ENCODE peak calls at places on chromosomes 2 and 18, in ten cellular contexts. S, C, W, M, Z, P, Q, V, R and E are unnamed samples.

GRCh38 chr2:15732341-15733077 is 140.8 kb downstream of the DDX1 start:
- DNase-seq in Q (no peak), W (peak; percentile 76), S (no peak), V (no peak), M (no peak), R (no peak), C (no peak), P (no peak), Z (no peak), E (no peak)

GRCh38 chr2:233264667-233265066 is 13.2 kb downstream of the ATG16L1 start:
- DNase-seq in Q (no peak), M (no peak), P (no peak), C (no peak), R (no peak), S (no peak), W (no peak), V (no peak), Z (no peak), E (no peak)

GRCh38 chr2:71610671-71611070 is 157.3 kb downstream of the DYSF start:
- DNase-seq in W (no peak), R (no peak), Z (peak; percentile 4), C (no peak), S (no peak), M (no peak), P (no peak), V (no peak), Q (no peak), E (peak; percentile 75)

GRCh38 chr2:55087501-55087900 is 37.2 kb upstream of the RTN4 start:
- DNase-seq in Z (no peak), V (no peak), W (no peak), R (no peak), M (no peak), P (no peak), S (no peak), C (no peak), Q (no peak), E (no peak)

GRCh38 chr18:51028201-51028805 is 1.7 kb upstream of the SMAD4 start:
- DNase-seq in W (peak; percentile 67), S (no peak), M (peak; percentile 72), P (no peak), Z (no peak), Q (peak; percentile 50), V (peak; percentile 29), C (no peak), R (no peak), E (no peak)

GRCh38 chr18:48376406-48376805 is 32.8 kb downstream of the ZBTB7C start:
- DNase-seq in Z (no peak), P (no peak), W (no peak), S (peak; percentile 71), M (no peak), C (no peak), Q (no peak), R (no peak), V (no peak), E (no peak)

GRCh38 chr18:74870950-74871349 is 273.3 kb downstream of the ZNF407 start:
- DNase-seq in V (no peak), C (no peak), Q (no peak), M (no peak), W (no peak), S (no peak), Z (no peak), P (no peak), R (no peak), E (no peak)

GRCh38 chr2:151258121-151258520 is 3.5 kb downstream of the RBM43 start:
- DNase-seq in V (peak; percentile 85), M (peak; percentile 83), Q (peak; percentile 91), P (no peak), Z (no peak), S (no peak), R (no peak), C (peak; percentile 57), W (no peak), E (no peak)

GRCh38 chr2:129923265-129924141 is 56.0 kb upstream of the RAB6C start:
- DNase-seq in C (no peak), W (peak; percentile 28), P (no peak), Q (peak; percentile 37), R (peak; percentile 9), S (peak; percentile 84), Z (peak; percentile 55), V (peak; percentile 51), M (peak; percentile 43), E (peak; percentile 82)

GRCh38 chr2:222364280-222364895 is 60.0 kb upstream of the SGPP2 start:
- DNase-seq in M (peak; percentile 42), R (no peak), S (no peak), P (no peak), Q (no peak), C (no peak), Z (no peak), W (no peak), V (no peak), E (no peak)

GRCh38 chr18:137327-137726 is 21.0 kb upstream of the USP14 start:
- DNase-seq in R (no peak), S (no peak), W (no peak), C (no peak), Z (no peak), V (no peak), Q (no peak), M (no peak), P (no peak), E (no peak)

GRCh38 chr2:61785583-61785982 is 68.3 kb downstream of the FAM161A start:
- DNase-seq in M (no peak), W (no peak), V (no peak), C (no peak), Q (no peak), S (no peak), Z (no peak), P (no peak), R (no peak), E (no peak)

GRCh38 chr2:61784643-61785042 is 69.2 kb downstream of the FAM161A start:
- DNase-seq in Q (no peak), P (no peak), W (no peak), R (no peak), M (no peak), Z (no peak), S (no peak), V (no peak), C (no peak), E (no peak)

GRCh38 chr2:61787941-61788340 is 65.9 kb downstream of the FAM161A start:
- DNase-seq in C (no peak), P (no peak), S (no peak), V (no peak), M (no peak), Z (no peak), R (no peak), Q (no peak), W (no peak), E (no peak)

GRCh38 chr2:61789807-61790602 is 63.9 kb downstream of the FAM161A start:
- DNase-seq in W (no peak), P (no peak), C (no peak), Q (no peak), Z (no peak), S (no peak), V (no peak), R (no peak), M (no peak), E (no peak)

GRCh38 chr2:61786876-61787275 is 67.0 kb downstream of the FAM161A start:
- DNase-seq in S (no peak), V (no peak), M (no peak), R (no peak), C (no peak), P (no peak), Q (no peak), Z (no peak), W (no peak), E (no peak)
- TF ChIP-seq CTCF in S (no peak), V (no peak), M (no peak), R (no peak), C (no peak), P (no peak), Q (no peak), Z (no peak), W (no peak), E (no peak)

GRCh38 chr18:26839609-26840008 is 25.9 kb downstream of the AQP4 start:
- DNase-seq in M (no peak), P (no peak), S (no peak), Q (no peak), R (no peak), Z (no peak), V (no peak), W (no peak), C (no peak), E (no peak)

GRCh38 chr18:26843760-26844159 is 21.7 kb downstream of the AQP4 start:
- DNase-seq in S (no peak), M (no peak), V (no peak), Q (no peak), R (no peak), C (no peak), W (no peak), P (no peak), Z (no peak), E (no peak)

GRCh38 chr18:26840965-26841364 is 24.5 kb downstream of the AQP4 start:
- DNase-seq in Z (no peak), Q (no peak), W (no peak), P (no peak), C (no peak), R (no peak), S (no peak), V (no peak), M (no peak), E (no peak)
- TF ChIP-seq CTCF in Z (no peak), Q (no peak), W (no peak), P (no peak), C (no peak), R (no peak), S (no peak), V (no peak), M (no peak), E (no peak)

DNA sequence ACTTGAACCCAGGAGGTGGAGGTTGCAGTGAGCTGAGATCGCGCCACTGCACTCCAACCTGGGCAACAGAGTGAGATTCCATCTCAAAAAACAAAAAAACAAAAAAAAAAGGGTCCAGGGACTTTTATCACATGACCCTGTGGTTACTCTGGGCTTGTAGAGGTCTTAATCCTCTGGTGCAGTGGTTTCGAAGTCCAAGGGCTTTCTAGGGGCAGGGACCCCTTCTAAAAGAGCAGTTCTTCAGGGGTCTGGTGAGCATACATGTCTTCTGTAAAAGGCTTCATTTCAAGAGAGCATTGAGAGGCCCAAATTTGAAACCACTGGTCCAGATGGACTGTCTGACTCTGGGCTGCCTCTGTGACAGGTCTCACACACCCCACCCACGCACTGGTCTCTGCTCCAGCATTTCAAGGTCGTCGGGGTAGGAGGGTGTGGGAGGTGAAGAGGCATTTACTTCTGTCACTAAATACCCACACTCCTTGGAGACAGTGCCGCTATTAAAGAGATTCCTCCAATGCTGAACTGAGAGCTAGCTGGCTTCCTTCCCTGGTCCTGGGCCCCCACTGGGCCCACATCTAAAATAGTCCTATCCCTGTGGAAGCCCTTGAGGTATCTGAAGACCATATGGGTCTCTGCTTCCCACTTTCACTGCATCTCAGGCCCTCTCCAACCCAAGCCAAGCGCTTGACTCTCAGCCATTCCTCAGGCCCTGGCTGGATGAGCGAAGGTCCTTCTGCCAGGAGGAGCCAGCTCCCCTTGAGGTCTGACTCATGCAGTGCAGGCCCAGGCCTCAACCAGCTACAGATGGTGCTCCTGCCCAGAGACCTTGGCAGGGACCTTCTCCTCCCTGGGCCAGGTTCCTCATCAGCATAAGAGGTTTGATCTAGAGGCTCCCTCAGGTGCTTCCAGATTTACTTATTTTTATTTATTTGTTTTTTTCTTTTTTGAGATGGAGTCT is 44.8 kb downstream of the PAX8 start:
- DNase-seq in W (peak; percentile 11), Q (peak; percentile 47), S (no peak), P (no peak), R (no peak), C (no peak), V (no peak), M (no peak), Z (no peak), E (no peak)
- TF ChIP-seq CTCF in W (peak; percentile 17), Q (peak; percentile 8), S (no peak), P (no peak), R (peak; percentile 28), C (peak; percentile 37), V (peak; percentile 36), M (peak; percentile 35), Z (no peak), E (peak; percentile 16)

GRCh38 chr2:2847131-2847740 is 516.2 kb upstream of the MYT1L start:
- DNase-seq in S (no peak), W (no peak), M (no peak), C (no peak), P (no peak), Z (peak; percentile 51), V (no peak), R (no peak), Q (no peak), E (no peak)
- TF ChIP-seq CTCF in S (no peak), W (no peak), M (no peak), C (no peak), P (no peak), Z (no peak), V (no peak), R (no peak), Q (no peak), E (no peak)